ENCODE peak calls at places on chromosomes 11 and 22, in seven cellular contexts. S is body of pancreas, K is Peyer's patch, E is adrenal gland, W is H54, U is lower leg skin, V is stomach. P is an unnamed sample.

GRCh38 chr11:1923201-1923956 is 3.9 kb downstream of the TNNT3 start:
- DNase-seq in S (no peak), K (no peak), E (no peak), W (no peak), U (no peak), V (no peak), P (no peak)

GRCh38 chr22:20843501-20843900 is 15.1 kb downstream of the PI4KA start:
- DNase-seq in S (no peak), K (no peak), E (no peak), W (no peak), U (no peak), V (no peak), P (no peak)

GRCh38 chr11:59761985-59762384 is 6.8 kb downstream of the STX3 start:
- DNase-seq in S (peak; percentile 10), K (no peak), E (peak; percentile 37), W (no peak), U (no peak), V (no peak), P (no peak)

GRCh38 chr22:50303848-50304527 is 3.5 kb downstream of the PLXNB2 start:
- DNase-seq in S (peak; percentile 54), K (peak; percentile 73), E (peak; percentile 87), W (no peak), U (peak; percentile 45), V (peak; percentile 79), P (no peak)

GRCh38 chr11:110434952-110435779 is 5.4 kb downstream of the FDX1 start:
- DNase-seq in S (peak; percentile 73), K (no peak), E (peak; percentile 51), W (no peak), U (no peak), V (peak; percentile 66), P (no peak)

GRCh38 chr22:38843201-38843715 is 570 bp downstream of the NPTXR start:
- DNase-seq in S (peak; percentile 65), K (no peak), E (peak; percentile 58), W (peak; percentile 80), U (no peak), V (peak; percentile 38), P (peak; percentile 47)

GRCh38 chr22:48577014-48577690 is 1250.5 kb downstream of the BRD1 start:
- DNase-seq in S (no peak), K (no peak), E (no peak), W (no peak), U (no peak), V (no peak), P (no peak)

GRCh38 chr22:38452373-38453064 is 2.5 kb downstream of the KCNJ4 start:
- DNase-seq in S (peak; percentile 33), K (no peak), E (peak; percentile 40), W (peak; percentile 67), U (no peak), V (no peak), P (no peak)

GRCh38 chr22:18091916-18092526 is 14.2 kb downstream of the PEX26 start:
- DNase-seq in S (peak; percentile 84), K (peak; percentile 93), E (peak; percentile 91), W (peak; percentile 49), U (peak; percentile 40), V (peak; percentile 75), P (no peak)

GRCh38 chr11:113372317-113372716 is 15.3 kb upstream of the ANKK1 start:
- DNase-seq in S (no peak), K (no peak), E (no peak), W (no peak), U (no peak), V (no peak), P (no peak)

GRCh38 chr11:76236092-76237026 is 30.1 kb upstream of the WNT11 start:
- DNase-seq in S (peak; percentile 63), K (no peak), E (peak; percentile 71), W (peak; percentile 65), U (no peak), V (peak; percentile 51), P (peak; percentile 72)

GRCh38 chr11:119318240-119319135 is 1.6 kb upstream of the MCAM start:
- DNase-seq in S (no peak), K (peak; percentile 49), E (peak; percentile 61), W (peak; percentile 76), U (no peak), V (no peak), P (no peak)

GRCh38 chr11:105942951-105943350 is 79.1 kb downstream of the MSANTD4 start:
- DNase-seq in S (no peak), K (no peak), E (no peak), W (no peak), U (no peak), V (no peak), P (no peak)

GRCh38 chr11:46808804-46809431 is 37.2 kb downstream of the CKAP5 start:
- DNase-seq in S (no peak), K (no peak), E (no peak), W (no peak), U (no peak), V (no peak), P (peak; percentile 42)

GRCh38 chr11:119585038-119585666 is 143.8 kb downstream of the NECTIN1 start:
- DNase-seq in S (peak; percentile 51), K (no peak), E (no peak), W (no peak), U (peak; percentile 39), V (peak; percentile 48), P (no peak)

GRCh38 chr11:13963949-13964770 is 1.6 kb downstream of the SPON1 start:
- DNase-seq in S (no peak), K (peak; percentile 84), E (peak; percentile 20), W (no peak), U (no peak), V (no peak), P (no peak)

GRCh38 chr22:29231971-29232959 is 26.6 kb downstream of the EMID1 start:
- DNase-seq in S (peak; percentile 84), K (no peak), E (peak; percentile 94), W (no peak), U (no peak), V (peak; percentile 50), P (no peak)

GRCh38 chr11:67356551-67356866 is 3.2 kb upstream of the POLD4 start:
- DNase-seq in S (no peak), K (no peak), E (no peak), W (no peak), U (no peak), V (no peak), P (no peak)

GRCh38 chr11:67357831-67358555 is 4.6 kb upstream of the POLD4 start:
- DNase-seq in S (no peak), K (no peak), E (no peak), W (peak; percentile 35), U (no peak), V (no peak), P (no peak)

GRCh38 chr11:67355794-67356550 is 2.6 kb upstream of the POLD4 start:
- DNase-seq in S (no peak), K (no peak), E (no peak), W (no peak), U (no peak), V (no peak), P (no peak)

GRCh38 chr11:67355023-67355793 is 1.9 kb upstream of the POLD4 start:
- DNase-seq in S (no peak), K (no peak), E (no peak), W (peak; percentile 0), U (peak; percentile 21), V (no peak), P (no peak)

DNA sequence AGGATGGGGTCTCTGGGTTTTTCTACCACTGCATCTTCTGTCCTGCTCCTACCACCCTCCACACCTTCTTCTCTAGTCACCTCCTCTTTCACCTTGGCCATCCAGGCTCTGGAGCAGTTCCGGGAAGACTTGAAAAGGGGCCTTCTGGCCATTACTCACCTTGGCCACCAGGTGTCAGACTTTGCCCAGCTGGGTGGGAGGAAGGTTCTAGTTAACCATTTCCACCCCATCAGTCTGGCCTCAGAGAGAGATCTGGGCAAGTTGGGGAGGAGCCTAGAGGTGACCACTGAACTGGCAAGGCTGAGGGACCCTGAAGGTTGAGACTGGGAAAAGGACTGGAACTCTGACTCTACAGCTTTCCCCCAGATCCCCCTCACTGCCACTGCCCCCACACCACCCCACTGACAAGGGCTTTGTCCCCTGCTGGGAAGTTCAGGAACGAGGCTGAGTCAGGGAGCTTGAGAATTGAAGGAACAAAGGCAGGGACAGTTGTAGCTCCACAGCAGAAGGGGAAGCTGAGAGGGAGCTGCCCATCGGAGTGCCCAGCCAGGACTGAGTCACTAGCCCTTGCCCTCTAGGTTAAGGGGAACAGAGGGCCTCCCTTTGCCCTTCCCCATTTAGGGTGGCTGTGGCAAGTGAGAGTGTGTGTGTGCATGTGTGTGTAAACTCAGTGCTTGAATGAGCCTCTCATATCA is 3.7 kb upstream of the POLD4 start:
- DNase-seq in S (peak; percentile 74), K (peak; percentile 73), E (peak; percentile 68), W (peak; percentile 62), U (no peak), V (peak; percentile 79), P (peak; percentile 85)
- TF ChIP-seq POLR2A in S (no peak), K (peak; percentile 53), E (no peak), W (no peak), U (no peak), V (no peak), P (no peak)

DNA sequence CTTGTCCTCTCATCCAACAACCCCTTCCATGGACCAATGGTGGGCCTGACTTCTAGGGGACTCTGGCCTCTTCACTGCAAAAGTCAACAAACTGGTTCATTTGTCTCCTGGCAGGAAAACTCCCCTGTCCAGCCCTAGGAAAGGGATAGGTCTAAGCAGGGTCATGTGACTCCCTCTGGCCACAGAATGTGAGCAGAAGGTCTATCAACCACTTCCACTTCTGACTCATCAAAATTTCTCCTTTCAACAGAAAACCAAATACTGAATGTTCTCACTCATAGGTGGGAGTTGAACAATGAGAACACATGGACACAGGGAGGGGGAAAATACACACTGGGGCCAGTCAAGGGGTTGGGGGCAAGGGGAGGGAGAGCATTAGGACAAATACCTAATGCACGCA is 1.3 kb upstream of the ISX start:
- DNase-seq in S (no peak), K (no peak), E (no peak), W (peak; percentile 44), U (no peak), V (no peak), P (no peak)
- TF ChIP-seq POLR2A in S (no peak), K (no peak), E (no peak), W (no peak), U (no peak), V (no peak), P (no peak)

DNA sequence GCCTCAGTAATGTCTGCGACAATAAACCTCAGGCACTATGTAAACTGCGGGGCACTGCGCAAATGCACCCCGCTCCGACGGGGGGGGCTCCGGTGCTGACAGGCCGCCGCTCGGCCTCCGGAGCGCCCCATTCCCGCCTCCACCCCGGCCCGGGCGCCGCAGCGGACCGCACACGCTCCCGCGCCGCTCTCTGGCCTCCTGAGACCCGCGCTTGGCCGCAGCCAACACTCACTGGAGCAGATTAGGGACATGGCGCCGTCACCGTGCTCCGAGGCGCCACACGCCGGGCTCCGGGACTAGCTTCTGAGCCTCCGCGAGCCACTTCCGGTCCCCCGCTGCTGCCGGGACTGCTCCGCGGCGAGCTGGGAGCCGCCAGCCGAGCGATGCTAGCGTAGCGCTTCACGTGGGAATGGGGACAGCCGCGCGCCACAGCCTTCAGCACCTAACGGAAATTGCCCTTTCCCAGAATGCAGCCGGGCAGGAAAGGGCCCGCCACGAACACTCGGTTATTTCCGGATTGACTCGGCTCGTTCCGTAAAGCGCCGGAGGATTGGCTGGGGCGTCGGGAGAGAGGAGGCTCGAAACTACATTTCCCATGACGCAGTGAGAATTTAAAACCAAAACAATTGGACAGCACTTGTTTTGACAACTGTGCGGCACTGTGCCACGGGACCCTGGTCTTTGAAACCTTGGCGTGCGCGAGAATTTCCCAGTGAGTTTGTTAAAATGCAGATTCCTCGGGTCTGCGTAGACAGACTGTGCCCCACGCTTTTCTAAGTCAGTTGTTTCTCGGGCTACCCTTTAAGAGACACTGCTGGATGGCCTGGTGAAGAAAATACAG is at the start of gene PRPF19:
- DNase-seq in S (peak; percentile 97), K (peak; percentile 97), E (peak; percentile 97), W (peak; percentile 90), U (peak; percentile 97), V (peak; percentile 98), P (peak; percentile 96)
- TF ChIP-seq POLR2A in S (peak; percentile 86), K (peak; percentile 74), E (peak; percentile 74), W (peak; percentile 87), U (no peak), V (no peak), P (peak; percentile 88)

GRCh38 chr11:11202885-11203284 is 150.2 kb downstream of the CSNK2A3 start:
- DNase-seq in S (no peak), K (no peak), E (no peak), W (no peak), U (no peak), V (no peak), P (no peak)
- TF ChIP-seq POLR2A in S (no peak), K (no peak), E (no peak), W (no peak), U (no peak), V (no peak), P (no peak)